ENCODE peak calls at places on chromosome 4, in seven cellular contexts. M, D, I, T, E, A and Q are unnamed samples.

GRCh38 chr4:78131403-78131802 is 74.3 kb downstream of the FRAS1 start:
- DNase-seq in T (no peak), I (no peak), E (no peak), M (no peak), D (peak), A (no peak), Q (no peak)

GRCh38 chr4:104494822-104495559 is at the start of gene CXXC4:
- DNase-seq in E (peak), I (peak), M (peak), T (no peak), A (peak), D (peak), Q (peak)

GRCh38 chr4:84971319-84971932 is 4.9 kb upstream of the WDFY3 start:
- DNase-seq in I (no peak), A (peak), D (peak), M (peak), E (no peak), T (no peak), Q (no peak)

GRCh38 chr4:111512081-111512774 is 633.0 kb upstream of the FAM241A start:
- DNase-seq in I (no peak), T (peak), E (no peak), D (peak), A (no peak), M (no peak), Q (no peak)

GRCh38 chr4:108172780-108173598 is 4.3 kb upstream of the LEF1 start:
- DNase-seq in E (no peak), D (peak), T (no peak), A (peak), I (peak), M (peak), Q (peak)

GRCh38 chr4:19399001-19399400 is 852.7 kb upstream of the SLIT2 start:
- DNase-seq in T (no peak), I (no peak), A (no peak), M (no peak), E (no peak), D (peak), Q (no peak)

GRCh38 chr4:8343051-8343966 is 73.8 kb downstream of the HTRA3 start:
- DNase-seq in E (no peak), M (no peak), T (no peak), I (no peak), A (no peak), D (no peak), Q (peak)

GRCh38 chr4:149723065-149723464 is 92.6 kb downstream of the IQCM start:
- DNase-seq in I (no peak), D (no peak), M (no peak), A (no peak), E (no peak), T (no peak), Q (no peak)

GRCh38 chr4:188986271-188986689 is 847.0 kb downstream of the TRIML1 start:
- DNase-seq in T (no peak), I (no peak), E (no peak), A (no peak), D (no peak), M (no peak), Q (no peak)

GRCh38 chr4:27720010-27720766 is 859.5 kb downstream of the STIM2 start:
- DNase-seq in I (no peak), T (no peak), D (no peak), A (no peak), M (no peak), E (no peak), Q (no peak)

GRCh38 chr4:113979157-113979972 is at the start of gene ARSJ:
- DNase-seq in D (peak), E (peak), A (peak), M (peak), T (no peak), I (peak), Q (peak)

GRCh38 chr4:153349206-153349805 is 4.8 kb downstream of the MND1 start:
- DNase-seq in M (no peak), T (no peak), I (no peak), D (no peak), A (no peak), E (no peak), Q (no peak)

GRCh38 chr4:82984459-82984858 is 26.2 kb downstream of the LIN54 start:
- DNase-seq in I (no peak), D (peak), M (no peak), E (no peak), T (no peak), A (no peak), Q (no peak)

GRCh38 chr4:52983563-52984303 is 121.6 kb downstream of the RASL11B start:
- DNase-seq in T (peak), E (no peak), A (peak), I (peak), M (peak), D (peak), Q (no peak)

GRCh38 chr4:176191974-176192373 is 3.4 kb downstream of the SPATA4 start:
- DNase-seq in D (no peak), I (peak), T (peak), A (no peak), M (no peak), E (no peak), Q (no peak)

GRCh38 chr4:476501-476900 is 22.5 kb downstream of the ZNF721 start:
- DNase-seq in D (no peak), E (no peak), A (no peak), I (no peak), T (no peak), M (no peak), Q (no peak)

GRCh38 chr4:55866290-55866907 is 13.0 kb downstream of the EXOC1 start:
- DNase-seq in A (peak), E (no peak), D (peak), T (peak), M (peak), I (no peak), Q (no peak)

GRCh38 chr4:7295917-7296660 is 103.8 kb downstream of the SORCS2 start:
- DNase-seq in E (no peak), I (no peak), T (no peak), A (peak), D (peak), M (peak), Q (peak)

GRCh38 chr4:21034728-21035127 is 334.5 kb downstream of the PACRGL start:
- DNase-seq in D (no peak), M (no peak), T (no peak), E (no peak), A (no peak), I (no peak), Q (no peak)

GRCh38 chr4:139450586-139450985 is 3.3 kb upstream of the RAB33B start:
- DNase-seq in D (no peak), M (no peak), I (no peak), A (no peak), T (no peak), E (no peak), Q (no peak)

GRCh38 chr4:133997440-133997839 is 204.1 kb downstream of the PABPC4L start:
- DNase-seq in E (no peak), A (no peak), T (no peak), M (no peak), D (peak), I (no peak), Q (no peak)

GRCh38 chr4:99652596-99653436 is 4.8 kb downstream of the C4orf54 start:
- DNase-seq in D (no peak), E (no peak), T (no peak), M (no peak), A (no peak), I (peak), Q (no peak)

GRCh38 chr4:142984871-142985585 is 138.9 kb upstream of the INPP4B start:
- DNase-seq in D (peak), I (no peak), A (peak), T (peak), E (no peak), M (no peak), Q (no peak)

GRCh38 chr4:55947912-55948725 is 626 bp upstream of the CEP135 start:
- DNase-seq in I (no peak), A (peak), D (peak), M (peak), T (peak), E (no peak), Q (no peak)

GRCh38 chr4:122632396-122633143 is 11.7 kb upstream of the IL21 start:
- DNase-seq in A (peak), T (no peak), I (no peak), E (no peak), M (peak), D (no peak), Q (no peak)

GRCh38 chr4:148315049-148315448 is 127.2 kb downstream of the NR3C2 start:
- DNase-seq in T (peak), E (no peak), D (peak), I (no peak), A (no peak), M (no peak), Q (no peak)

GRCh38 chr4:37892641-37893040 is 1.8 kb downstream of the TBC1D1 start:
- DNase-seq in D (no peak), I (no peak), E (no peak), T (no peak), M (peak), A (no peak), Q (no peak)

GRCh38 chr4:25666031-25666630 is 10.5 kb downstream of the SLC34A2 start:
- DNase-seq in A (no peak), E (no peak), I (no peak), T (no peak), M (no peak), D (no peak), Q (no peak)

GRCh38 chr4:132557660-132558059 is 591.4 kb upstream of the PCDH10 start:
- DNase-seq in M (no peak), D (no peak), E (no peak), I (no peak), A (no peak), T (no peak), Q (no peak)

GRCh38 chr4:118343501-118343900 is 9.3 kb downstream of the PRSS12 start:
- DNase-seq in I (no peak), M (no peak), T (no peak), E (no peak), A (no peak), D (no peak), Q (no peak)

GRCh38 chr4:51906167-51906647 is 63.3 kb downstream of the DCUN1D4 start:
- DNase-seq in D (peak), E (no peak), I (no peak), M (peak), T (no peak), A (peak), Q (no peak)

GRCh38 chr4:121656269-121656641 is 40.5 kb downstream of the ANXA5 start:
- DNase-seq in T (no peak), A (peak), E (no peak), D (peak), I (peak), M (peak), Q (peak)

GRCh38 chr4:146472404-146472803 is 49.3 kb downstream of the SLC10A7 start:
- DNase-seq in E (no peak), T (no peak), D (no peak), A (no peak), M (no peak), I (no peak), Q (no peak)

GRCh38 chr4:186226521-186227189 is 652 bp upstream of the KLKB1 start:
- DNase-seq in D (no peak), I (no peak), E (no peak), T (no peak), A (no peak), M (no peak), Q (no peak)

GRCh38 chr4:139619644-139620043 is 46.0 kb upstream of the MGST2 start:
- DNase-seq in E (no peak), D (peak), M (no peak), I (no peak), A (peak), T (no peak), Q (no peak)

GRCh38 chr4:6124386-6125102 is 75.8 kb downstream of the JAKMIP1 start:
- DNase-seq in E (no peak), T (no peak), M (no peak), I (no peak), A (no peak), D (no peak), Q (no peak)